ENCODE peak calls at places on chromosomes 1 and 21, in four cellular contexts. U is NCI-H2029 treated with DMSO at 0.1 percent for 48 hours; O is effector memory CD4-positive, alpha-beta T cell; R is endothelial cell. A is an unnamed sample.
A peak's percentile ranks its signal among the peaks of the same experiment; 100 is the strongest.

GRCh38 chr1:61097326-61097725 is 15.0 kb downstream of the NFIA start:
- DNase-seq in U (peak; percentile 75), O (no peak), R (no peak), A (no peak)

GRCh38 chr1:3351300-3352083 is 103.0 kb upstream of the ARHGEF16 start:
- DNase-seq in U (no peak), O (no peak), R (no peak), A (no peak)

GRCh38 chr1:203461717-203462116 is 13.9 kb upstream of the PRELP start:
- DNase-seq in U (no peak), O (no peak), R (no peak), A (no peak)

GRCh38 chr1:30299393-30299792 is 424.0 kb downstream of the MATN1 start:
- DNase-seq in U (no peak), O (no peak), R (no peak), A (no peak)

GRCh38 chr1:167482184-167482583 is 36.1 kb downstream of the CD247 start:
- DNase-seq in U (no peak), O (peak; percentile 15), R (no peak), A (no peak)

GRCh38 chr1:119008483-119009299 is 20.5 kb upstream of the TBX15 start:
- DNase-seq in U (peak; percentile 30), O (no peak), R (peak; percentile 70), A (no peak)

GRCh38 chr1:246035060-246035531 is 472.0 kb downstream of the SMYD3 start:
- DNase-seq in U (no peak), O (no peak), R (no peak), A (no peak)

GRCh38 chr1:4733446-4734175 is 79.2 kb downstream of the AJAP1 start:
- DNase-seq in U (no peak), O (no peak), R (no peak), A (no peak)

GRCh38 chr1:156157506-156157905 is 4.1 kb downstream of the SEMA4A start:
- DNase-seq in U (no peak), O (no peak), R (no peak), A (no peak)

GRCh38 chr1:151309851-151310323 is 17.3 kb downstream of the PI4KB start:
- DNase-seq in U (no peak), O (no peak), R (no peak), A (no peak)

GRCh38 chr1:17018849-17019248 is 7.1 kb upstream of the ATP13A2 start:
- DNase-seq in U (no peak), O (no peak), R (no peak), A (no peak)

GRCh38 chr21:46622226-46622625 is 13.2 kb upstream of the PRMT2 start:
- DNase-seq in U (no peak), O (peak; percentile 18), R (peak; percentile 26), A (no peak)

A was measured in progenitor cell of endocrine pancreas.